ENCODE peak calls at places on chromosomes 6 and 20, in four cellular contexts. G is K562, J is ovary, E is tibial nerve. Z is an unnamed sample.

GRCh38 chr6:27254566-27254965 is 7.1 kb downstream of the PRSS16 start:
- DNase-seq in G (no peak), J (no peak), E (no peak), Z (no peak)

GRCh38 chr6:21201181-21201580 is 392.4 kb upstream of the SOX4 start:
- DNase-seq in G (no peak), J (no peak), E (no peak), Z (no peak)

GRCh38 chr6:122376246-122376645 is 23.2 kb upstream of the HSF2 start:
- DNase-seq in G (no peak), J (no peak), E (no peak), Z (no peak)

GRCh38 chr6:41531591-41532582 is 14.3 kb upstream of the FOXP4 start:
- DNase-seq in G (peak; percentile 34), J (no peak), E (no peak), Z (no peak)

GRCh38 chr6:139595183-139595582 is 220.7 kb upstream of the CITED2 start:
- DNase-seq in G (no peak), J (no peak), E (no peak), Z (no peak)

GRCh38 chr6:39887692-39888450 is 46.4 kb downstream of the MOCS1 start:
- DNase-seq in G (no peak), J (peak; percentile 73), E (peak; percentile 80), Z (no peak)

GRCh38 chr6:27297857-27298730 is 14.0 kb downstream of the POM121L2 start:
- DNase-seq in G (peak; percentile 70), J (no peak), E (no peak), Z (no peak)

GRCh38 chr6:150599199-150600002 is at the start of gene PLEKHG1:
- DNase-seq in G (peak; percentile 32), J (peak; percentile 77), E (peak; percentile 36), Z (peak; percentile 84)

GRCh38 chr6:88823998-88824397 is 139.4 kb downstream of the RNGTT start:
- DNase-seq in G (no peak), J (no peak), E (no peak), Z (no peak)

GRCh38 chr20:11993886-11994466 is 76.3 kb downstream of the BTBD3 start:
- DNase-seq in G (no peak), J (no peak), E (no peak), Z (no peak)

GRCh38 chr6:86937219-86938079 is at the start of gene HTR1E:
- DNase-seq in G (peak; percentile 51), J (peak; percentile 80), E (no peak), Z (no peak)

GRCh38 chr6:46035242-46035641 is 19.6 kb upstream of the CLIC5 start:
- DNase-seq in G (no peak), J (no peak), E (no peak), Z (no peak)

GRCh38 chr6:10082385-10082784 is 332.5 kb downstream of the TFAP2A start:
- DNase-seq in G (no peak), J (no peak), E (no peak), Z (no peak)

GRCh38 chr6:30914854-30915590 is 984 bp downstream of the VARS2 start:
- DNase-seq in G (peak; percentile 70), J (peak; percentile 55), E (no peak), Z (no peak)

GRCh38 chr20:10432079-10432478 is 1.9 kb downstream of the MKKS start:
- DNase-seq in G (no peak), J (no peak), E (no peak), Z (no peak)

GRCh38 chr6:113564401-113565161 is 292.6 kb upstream of the MARCKS start:
- DNase-seq in G (no peak), J (peak; percentile 51), E (peak; percentile 71), Z (peak; percentile 81)

GRCh38 chr6:15351631-15352030 is 105.8 kb downstream of the JARID2 start:
- DNase-seq in G (no peak), J (no peak), E (no peak), Z (no peak)

GRCh38 chr6:10756085-10756484 is 8.5 kb downstream of the TMEM14B start:
- DNase-seq in G (no peak), J (no peak), E (no peak), Z (no peak)

GRCh38 chr6:7285416-7285815 is 27.6 kb downstream of the SSR1 start:
- DNase-seq in G (no peak), J (no peak), E (no peak), Z (no peak)

DNA sequence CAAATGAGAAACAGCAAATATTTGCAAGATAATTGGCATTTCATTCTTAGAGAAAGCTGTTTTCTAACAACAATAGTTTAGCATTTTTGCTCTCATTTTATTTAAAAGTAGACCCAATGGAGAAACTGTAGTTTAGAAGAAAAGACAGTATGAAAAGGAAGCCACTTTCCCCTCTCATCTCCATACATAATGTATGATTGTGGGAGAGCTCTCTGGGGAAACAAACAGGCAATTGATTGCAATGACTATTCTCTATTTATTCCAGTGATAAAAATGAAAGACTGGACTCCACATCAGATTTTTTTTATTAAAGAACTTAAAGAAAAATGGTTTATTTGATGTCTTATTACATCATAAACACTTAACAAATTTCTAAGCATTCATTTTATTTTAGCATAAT is 116.8 kb upstream of the SASH1 start:
- DNase-seq in G (no peak), J (no peak), E (no peak), Z (no peak)
- TF ChIP-seq EP300 in G (no peak), J (no peak), E (no peak), Z (no peak)

DNA sequence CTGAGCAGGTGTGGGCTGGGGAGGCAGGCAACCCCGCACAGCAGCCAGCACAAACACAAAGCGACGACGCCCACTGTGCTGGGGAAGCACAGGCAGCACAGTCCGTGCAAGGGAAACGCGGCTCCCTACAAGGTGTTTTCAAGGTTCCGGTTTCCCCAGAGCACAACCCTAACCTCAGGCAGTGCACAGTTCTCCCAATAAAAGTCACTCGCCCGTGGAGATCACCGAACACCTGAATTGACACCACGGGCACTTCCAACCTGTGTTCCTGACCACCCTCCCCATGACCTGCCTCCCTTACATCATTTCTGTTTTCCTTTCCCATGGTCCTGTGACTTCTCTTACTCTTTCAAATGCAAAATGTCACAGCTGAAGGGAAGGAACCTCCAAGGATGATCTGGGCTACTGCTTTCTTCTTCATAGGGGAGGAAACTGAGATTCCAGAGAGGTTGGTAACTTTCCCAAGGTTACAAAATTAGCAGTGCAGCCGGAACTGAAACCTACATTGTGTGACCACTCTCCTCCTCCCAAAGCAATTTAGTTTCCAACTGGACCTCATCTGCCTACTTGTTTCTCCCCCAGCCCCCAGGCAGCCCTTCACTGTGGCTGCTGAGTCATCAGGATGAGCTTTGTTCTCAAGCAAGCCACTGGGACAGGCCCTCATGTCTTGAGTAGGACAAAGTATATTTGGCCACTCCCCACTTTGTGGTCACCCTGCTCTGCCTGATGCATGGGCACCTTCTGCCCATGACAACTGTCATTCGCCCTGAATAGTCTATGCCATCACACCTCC is 125.3 kb downstream of the ATXN1 start:
- DNase-seq in G (no peak), J (no peak), E (no peak), Z (no peak)
- TF ChIP-seq EP300 in G (no peak), J (no peak), E (no peak), Z (no peak)

GRCh38 chr20:35120012-35120701 is 27.0 kb downstream of the EDEM2 start:
- DNase-seq in G (peak; percentile 68), J (no peak), E (no peak), Z (no peak)

GRCh38 chr20:35117148-35117547 is 24.5 kb upstream of the TRPC4AP start:
- DNase-seq in G (no peak), J (no peak), E (no peak), Z (no peak)

GRCh38 chr20:35117629-35118028 is 25.0 kb upstream of the TRPC4AP start:
- DNase-seq in G (no peak), J (no peak), E (no peak), Z (no peak)

GRCh38 chr20:35122787-35123405 is 24.2 kb downstream of the EDEM2 start:
- DNase-seq in G (no peak), J (no peak), E (no peak), Z (no peak)

GRCh38 chr20:35121186-35121585 is 25.9 kb downstream of the EDEM2 start:
- DNase-seq in G (peak; percentile 28), J (no peak), E (no peak), Z (no peak)
- TF ChIP-seq EP300 in G (no peak), J (no peak), E (no peak), Z (no peak)

DNA sequence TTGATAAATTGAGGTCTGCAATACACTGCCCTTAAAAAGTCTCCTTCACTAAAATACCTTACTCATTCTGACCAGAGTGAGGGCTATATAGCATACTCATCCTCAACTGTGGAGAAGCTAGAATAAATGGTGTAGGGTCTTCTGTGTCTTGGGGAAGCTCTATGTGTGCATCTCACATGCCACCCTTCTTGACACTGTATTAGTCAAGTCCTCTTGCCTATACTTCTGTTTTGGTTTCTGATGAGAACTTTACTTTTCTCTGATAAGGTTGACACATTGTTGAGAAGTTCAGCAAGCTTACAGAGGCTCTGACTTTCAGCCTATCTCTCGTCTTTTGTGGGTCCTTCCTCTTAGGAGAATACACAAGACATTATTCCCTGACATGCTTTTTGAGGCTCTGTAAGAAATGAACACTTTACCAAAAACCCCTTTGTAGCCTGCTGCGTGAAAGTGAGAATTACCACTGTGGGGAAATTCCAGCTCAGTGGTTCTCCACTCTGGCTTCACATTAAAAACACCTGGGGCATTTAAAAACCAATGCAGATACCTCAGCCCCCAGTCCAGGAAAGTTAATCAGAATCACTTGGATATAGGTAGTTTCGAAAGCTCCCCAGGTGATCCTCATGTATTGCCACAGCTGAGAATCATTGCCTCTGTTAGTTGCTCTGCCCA is 372.1 kb upstream of the HS3ST5 start:
- DNase-seq in G (no peak), J (no peak), E (no peak), Z (no peak)
- TF ChIP-seq EP300 in G (no peak), J (no peak), E (no peak), Z (no peak)

Z was measured in suprapubic skin.